ENCODE peak calls at places on chromosome 15, in seven cellular contexts. W is adipocyte; Z is uterus; J is mesothelial cell of epicardium; V is stimulated activated CD8-positive, alpha-beta memory T cell treated with anti-CD3 and anti-CD28 coated beads, Interleukin-4, amount 100 ng/mL, for 4 hours; N is lower lobe of right lung; M is NB4. S is an unnamed sample.

GRCh38 chr15:79132361-79132760 is 41.8 kb upstream of the RASGRF1 start:
- DNase-seq in W (no peak), Z (no peak), J (no peak), V (no peak), N (no peak), M (no peak), S (no peak)

GRCh38 chr15:73233623-73234022 is 135.1 kb downstream of the HCN4 start:
- DNase-seq in W (no peak), Z (no peak), J (no peak), V (no peak), N (no peak), M (no peak), S (no peak)

GRCh38 chr15:41919954-41920538 is 26.2 kb upstream of the SPTBN5 start:
- DNase-seq in W (peak), Z (no peak), J (no peak), V (no peak), N (no peak), M (no peak), S (no peak)

GRCh38 chr15:58854598-58854997 is 78.9 kb downstream of the SLTM start:
- DNase-seq in W (no peak), Z (no peak), J (no peak), V (no peak), N (no peak), M (no peak), S (no peak)

GRCh38 chr15:72873379-72874233 is 90.0 kb upstream of the ADPGK start:
- DNase-seq in W (no peak), Z (no peak), J (no peak), V (no peak), N (no peak), M (no peak), S (no peak)

GRCh38 chr15:37056168-37056893 is 44.0 kb downstream of the MEIS2 start:
- DNase-seq in W (no peak), Z (peak), J (no peak), V (no peak), N (no peak), M (no peak), S (peak)

GRCh38 chr15:71691700-71692417 is 118.5 kb upstream of the NR2E3 start:
- DNase-seq in W (peak), Z (no peak), J (no peak), V (no peak), N (no peak), M (no peak), S (no peak)

GRCh38 chr15:70741107-70741511 is 22.2 kb downstream of the UACA start:
- DNase-seq in W (peak), Z (peak), J (no peak), V (no peak), N (no peak), M (peak), S (no peak)

GRCh38 chr15:70856177-70856883 is 2.4 kb upstream of the LARP6 start:
- DNase-seq in W (peak), Z (no peak), J (no peak), V (no peak), N (no peak), M (no peak), S (no peak)

GRCh38 chr15:49423021-49423420 is at the start of gene FGF7:
- DNase-seq in W (peak), Z (peak), J (no peak), V (no peak), N (no peak), M (peak), S (no peak)

GRCh38 chr15:80059786-80060489 is 462 bp downstream of the ZFAND6 start:
- DNase-seq in W (peak), Z (no peak), J (no peak), V (peak), N (peak), M (peak), S (no peak)

GRCh38 chr15:79171320-79172031 is 80.9 kb upstream of the RASGRF1 start:
- DNase-seq in W (no peak), Z (no peak), J (no peak), V (no peak), N (no peak), M (no peak), S (no peak)

GRCh38 chr15:101675015-101675414 is 22.8 kb upstream of the TM2D3 start:
- DNase-seq in W (peak), Z (no peak), J (no peak), V (no peak), N (no peak), M (no peak), S (no peak)

GRCh38 chr15:76163429-76164020 is 103.7 kb downstream of the TMEM266 start:
- DNase-seq in W (peak), Z (peak), J (no peak), V (no peak), N (peak), M (peak), S (peak)

GRCh38 chr15:97446138-97446537 is 514.4 kb upstream of the ARRDC4 start:
- DNase-seq in W (no peak), Z (no peak), J (no peak), V (no peak), N (no peak), M (no peak), S (no peak)

GRCh38 chr15:89912674-89913396 is at the start of gene ARPIN:
- DNase-seq in W (peak), Z (peak), J (peak), V (no peak), N (peak), M (no peak), S (no peak)

GRCh38 chr15:29470794-29471193 is 201.2 kb upstream of the NSMCE3 start:
- DNase-seq in W (no peak), Z (no peak), J (no peak), V (no peak), N (no peak), M (no peak), S (no peak)

GRCh38 chr15:66931768-66932633 is 133.4 kb upstream of the SMAD3 start:
- DNase-seq in W (peak), Z (no peak), J (no peak), V (no peak), N (no peak), M (no peak), S (peak)

GRCh38 chr15:70250208-70251201 is 152.8 kb upstream of the TLE3 start:
- DNase-seq in W (no peak), Z (no peak), J (no peak), V (no peak), N (no peak), M (no peak), S (no peak)

GRCh38 chr15:31326729-31327673 is at the start of gene KLF13:
- DNase-seq in W (peak), Z (no peak), J (no peak), V (peak), N (peak), M (no peak), S (no peak)

GRCh38 chr15:43932907-43933306 is 106.1 kb downstream of the WDR76 start:
- DNase-seq in W (no peak), Z (no peak), J (no peak), V (no peak), N (no peak), M (no peak), S (peak)

GRCh38 chr15:96353931-96354730 is 23.6 kb downstream of the NR2F2 start:
- DNase-seq in W (peak), Z (peak), J (no peak), V (no peak), N (no peak), M (peak), S (no peak)

GRCh38 chr15:78450285-78450858 is 12.4 kb downstream of the IREB2 start:
- DNase-seq in W (no peak), Z (no peak), J (no peak), V (no peak), N (no peak), M (no peak), S (no peak)